ENCODE peak calls at places on chromosomes 1 and 21, in six cellular contexts. One of them, this sample, is unnamed. For H3K4me1, the result is how much of the 10 kb centered on the place peaks cover.

GRCh38 chr1:22177354-22178003 is 34.6 kb upstream of the WNT4 start:
- DNase-seq in breast epithelium: no peak
- DNase-seq in stomach: no peak
- DNase-seq in prostate gland: no peak
- DNase-seq in uterus: no peak
- DNase-seq in suprapubic skin: no peak
- DNase-seq in this sample: no peak

GRCh38 chr1:68173283-68174172 is 58.8 kb downstream of the WLS start:
- DNase-seq in stomach: no peak
- DNase-seq in uterus: no peak
- DNase-seq in prostate gland: no peak
- DNase-seq in breast epithelium: no peak
- DNase-seq in suprapubic skin: no peak
- DNase-seq in this sample: no peak

GRCh38 chr1:55131218-55131617 is 83.9 kb downstream of the USP24 start:
- DNase-seq in stomach: no peak
- DNase-seq in suprapubic skin: no peak
- DNase-seq in uterus: no peak
- DNase-seq in breast epithelium: no peak
- DNase-seq in prostate gland: no peak
- DNase-seq in this sample: no peak

GRCh38 chr1:221274373-221274772 is 395.1 kb downstream of the HLX start:
- DNase-seq in prostate gland: no peak
- DNase-seq in suprapubic skin: no peak
- DNase-seq in stomach: no peak
- DNase-seq in breast epithelium: no peak
- DNase-seq in uterus: no peak
- DNase-seq in this sample: no peak

GRCh38 chr1:9449106-9449627 is 90.1 kb upstream of the SLC25A33 start:
- DNase-seq in suprapubic skin: no peak
- DNase-seq in prostate gland: peak
- DNase-seq in uterus: peak
- DNase-seq in breast epithelium: no peak
- DNase-seq in stomach: no peak
- DNase-seq in this sample: no peak

GRCh38 chr1:43975249-43975961 is 645 bp downstream of the ATP6V0B start:
- DNase-seq in breast epithelium: peak
- DNase-seq in prostate gland: peak
- DNase-seq in suprapubic skin: peak
- DNase-seq in uterus: peak
- DNase-seq in stomach: peak
- DNase-seq in this sample: peak

GRCh38 chr1:1083181-1084027 is 9.3 kb upstream of the RNF223 start:
- DNase-seq in uterus: peak
- DNase-seq in suprapubic skin: no peak
- DNase-seq in stomach: peak
- DNase-seq in prostate gland: no peak
- DNase-seq in breast epithelium: peak
- DNase-seq in this sample: peak

GRCh38 chr1:77824083-77824482 is 44.6 kb downstream of the MIGA1 start:
- DNase-seq in prostate gland: no peak
- DNase-seq in stomach: no peak
- DNase-seq in suprapubic skin: no peak
- DNase-seq in uterus: no peak
- DNase-seq in breast epithelium: no peak
- DNase-seq in this sample: no peak

GRCh38 chr1:156420209-156421061 is 51.4 kb downstream of the RHBG start:
- DNase-seq in uterus: no peak
- DNase-seq in stomach: no peak
- DNase-seq in suprapubic skin: no peak
- DNase-seq in breast epithelium: no peak
- DNase-seq in prostate gland: no peak
- DNase-seq in this sample: no peak

GRCh38 chr1:248905949-248906740 is at the start of gene PGBD2:
- DNase-seq in uterus: peak
- DNase-seq in prostate gland: peak
- DNase-seq in suprapubic skin: peak
- DNase-seq in stomach: peak
- DNase-seq in breast epithelium: peak
- DNase-seq in this sample: peak

GRCh38 chr1:215888159-215888558 is 321.1 kb downstream of the KCTD3 start:
- DNase-seq in stomach: no peak
- DNase-seq in suprapubic skin: no peak
- DNase-seq in breast epithelium: no peak
- DNase-seq in prostate gland: no peak
- DNase-seq in uterus: no peak
- DNase-seq in this sample: no peak

GRCh38 chr1:14182801-14183200 is 415.7 kb upstream of the KAZN start:
- DNase-seq in uterus: no peak
- DNase-seq in stomach: no peak
- DNase-seq in prostate gland: no peak
- DNase-seq in suprapubic skin: no peak
- DNase-seq in breast epithelium: no peak
- DNase-seq in this sample: no peak

GRCh38 chr1:201916649-201917249 is 28.1 kb downstream of the SHISA4 start:
- DNase-seq in suprapubic skin: no peak
- DNase-seq in stomach: peak
- DNase-seq in breast epithelium: peak
- DNase-seq in prostate gland: no peak
- DNase-seq in uterus: peak
- DNase-seq in this sample: no peak

GRCh38 chr1:51506537-51506936 is 12.5 kb downstream of the EPS15 start:
- DNase-seq in prostate gland: no peak
- DNase-seq in breast epithelium: no peak
- DNase-seq in uterus: peak
- DNase-seq in suprapubic skin: no peak
- DNase-seq in stomach: no peak
- DNase-seq in this sample: no peak

GRCh38 chr1:30087465-30087864 is 635.9 kb downstream of the MATN1 start:
- DNase-seq in uterus: no peak
- DNase-seq in stomach: no peak
- DNase-seq in suprapubic skin: no peak
- DNase-seq in breast epithelium: no peak
- DNase-seq in prostate gland: no peak
- DNase-seq in this sample: no peak

GRCh38 chr1:31703431-31704260 is at the start of gene COL16A1:
- DNase-seq in uterus: peak
- DNase-seq in prostate gland: peak
- DNase-seq in breast epithelium: peak
- DNase-seq in suprapubic skin: peak
- DNase-seq in stomach: peak
- DNase-seq in this sample: peak

GRCh38 chr1:21956720-21957552 is 19.8 kb upstream of the HSPG2 start:
- DNase-seq in breast epithelium: peak
- DNase-seq in suprapubic skin: no peak
- DNase-seq in uterus: peak
- DNase-seq in stomach: peak
- DNase-seq in prostate gland: peak
- DNase-seq in this sample: no peak

GRCh38 chr1:172812118-172812517 is 153.2 kb downstream of the FASLG start:
- DNase-seq in suprapubic skin: no peak
- DNase-seq in prostate gland: no peak
- DNase-seq in breast epithelium: no peak
- DNase-seq in stomach: no peak
- DNase-seq in uterus: no peak
- DNase-seq in this sample: no peak

GRCh38 chr1:41751804-41752513 is 166.8 kb downstream of the HIVEP3 start:
- DNase-seq in prostate gland: no peak
- DNase-seq in suprapubic skin: no peak
- DNase-seq in stomach: no peak
- DNase-seq in breast epithelium: no peak
- DNase-seq in uterus: no peak
- DNase-seq in this sample: peak

GRCh38 chr1:200625381-200625824 is 4.9 kb upstream of the KIF14 start:
- DNase-seq in stomach: no peak
- DNase-seq in suprapubic skin: no peak
- DNase-seq in breast epithelium: no peak
- DNase-seq in prostate gland: no peak
- DNase-seq in uterus: no peak
- DNase-seq in this sample: no peak

GRCh38 chr1:226659136-226659535 is 79.9 kb downstream of the ITPKB start:
- DNase-seq in uterus: no peak
- DNase-seq in suprapubic skin: no peak
- DNase-seq in breast epithelium: no peak
- DNase-seq in prostate gland: no peak
- DNase-seq in stomach: no peak
- DNase-seq in this sample: peak

GRCh38 chr1:42926235-42926869 is 32.3 kb downstream of the SLC2A1 start:
- DNase-seq in stomach: no peak
- DNase-seq in uterus: no peak
- DNase-seq in breast epithelium: no peak
- DNase-seq in prostate gland: no peak
- DNase-seq in suprapubic skin: peak
- DNase-seq in this sample: no peak

GRCh38 chr1:181645171-181645570 is 161.9 kb downstream of the CACNA1E start:
- DNase-seq in stomach: no peak
- DNase-seq in suprapubic skin: no peak
- DNase-seq in uterus: no peak
- DNase-seq in prostate gland: no peak
- DNase-seq in breast epithelium: no peak
- DNase-seq in this sample: no peak

GRCh38 chr21:44337941-44338895 is 972 bp downstream of the CFAP410 start:
- DNase-seq in uterus: peak
- DNase-seq in stomach: peak
- DNase-seq in breast epithelium: no peak
- DNase-seq in suprapubic skin: peak
- DNase-seq in prostate gland: peak
- DNase-seq in this sample: peak

GRCh38 chr1:226973371-226973897 is 33.3 kb downstream of the COQ8A start:
- DNase-seq in breast epithelium: no peak
- DNase-seq in uterus: peak
- DNase-seq in stomach: no peak
- DNase-seq in prostate gland: no peak
- DNase-seq in suprapubic skin: no peak
- DNase-seq in this sample: no peak

GRCh38 chr1:209431813-209432442 is 151.6 kb upstream of the CAMK1G start:
- DNase-seq in breast epithelium: no peak
- DNase-seq in prostate gland: no peak
- DNase-seq in uterus: no peak
- DNase-seq in suprapubic skin: no peak
- DNase-seq in stomach: no peak
- DNase-seq in this sample: no peak

GRCh38 chr1:209431402-209431801 is 152.1 kb upstream of the CAMK1G start:
- DNase-seq in suprapubic skin: no peak
- DNase-seq in stomach: no peak
- DNase-seq in breast epithelium: no peak
- DNase-seq in prostate gland: no peak
- DNase-seq in uterus: no peak
- DNase-seq in this sample: no peak

GRCh38 chr1:209430107-209430506 is 153.4 kb upstream of the CAMK1G start:
- DNase-seq in breast epithelium: no peak
- DNase-seq in stomach: no peak
- DNase-seq in prostate gland: no peak
- DNase-seq in suprapubic skin: no peak
- DNase-seq in uterus: no peak
- DNase-seq in this sample: no peak

GRCh38 chr1:209432443-209432825 is 151.1 kb upstream of the CAMK1G start:
- DNase-seq in breast epithelium: no peak
- DNase-seq in suprapubic skin: no peak
- DNase-seq in stomach: no peak
- DNase-seq in prostate gland: no peak
- DNase-seq in uterus: no peak
- DNase-seq in this sample: no peak

GRCh38 chr1:209430821-209431259 is 152.7 kb upstream of the CAMK1G start:
- DNase-seq in breast epithelium: no peak
- DNase-seq in uterus: no peak
- DNase-seq in stomach: no peak
- DNase-seq in prostate gland: peak
- DNase-seq in suprapubic skin: no peak
- DNase-seq in this sample: no peak
- H3K27ac ChIP-seq in breast epithelium: peak
- H3K27ac ChIP-seq in uterus: no peak
- H3K27ac ChIP-seq in stomach: no peak
- H3K27ac ChIP-seq in prostate gland: peak
- H3K27ac ChIP-seq in suprapubic skin: peak
- H3K27ac ChIP-seq in this sample: no peak

DNA sequence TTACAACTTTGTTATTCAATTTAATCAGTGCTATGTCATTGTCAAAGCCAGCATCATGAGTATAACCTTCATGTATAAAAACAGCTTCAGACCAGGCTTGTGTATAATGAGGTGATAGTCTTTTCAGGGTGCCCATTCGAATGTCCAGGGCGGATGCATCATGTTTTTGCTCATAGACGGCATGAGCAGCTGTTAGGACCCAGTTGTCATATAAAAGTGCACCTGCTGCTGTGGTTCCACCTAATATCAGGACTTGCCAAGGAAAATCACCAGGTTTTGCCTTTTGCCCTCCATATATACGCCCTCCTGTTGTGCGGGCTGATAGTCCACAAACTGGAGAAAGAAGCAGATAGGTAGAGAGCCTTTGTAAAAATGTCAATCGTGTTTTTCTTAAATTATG is 14.9 kb downstream of the TARDBP start:
- DNase-seq in breast epithelium: no peak
- DNase-seq in suprapubic skin: no peak
- DNase-seq in prostate gland: no peak
- DNase-seq in uterus: no peak
- DNase-seq in stomach: no peak
- DNase-seq in this sample: no peak
- TF ChIP-seq POLR2A in breast epithelium: no peak
- TF ChIP-seq POLR2A in suprapubic skin: no peak
- TF ChIP-seq POLR2A in prostate gland: no peak
- TF ChIP-seq POLR2A in uterus: no peak
- TF ChIP-seq POLR2A in stomach: no peak
- TF ChIP-seq POLR2A in this sample: no peak

GRCh38 chr1:233668146-233668724 is 54.3 kb downstream of the KCNK1 start:
- DNase-seq in breast epithelium: no peak
- DNase-seq in uterus: no peak
- DNase-seq in prostate gland: no peak
- DNase-seq in suprapubic skin: no peak
- DNase-seq in stomach: no peak
- DNase-seq in this sample: no peak
- H3K4me1 ChIP-seq in breast epithelium: under half
- H3K4me1 ChIP-seq in uterus: under half
- H3K4me1 ChIP-seq in prostate gland: under half
- H3K4me1 ChIP-seq in suprapubic skin: under half
- H3K4me1 ChIP-seq in stomach: under half
- H3K4me1 ChIP-seq in this sample: under half

DNA sequence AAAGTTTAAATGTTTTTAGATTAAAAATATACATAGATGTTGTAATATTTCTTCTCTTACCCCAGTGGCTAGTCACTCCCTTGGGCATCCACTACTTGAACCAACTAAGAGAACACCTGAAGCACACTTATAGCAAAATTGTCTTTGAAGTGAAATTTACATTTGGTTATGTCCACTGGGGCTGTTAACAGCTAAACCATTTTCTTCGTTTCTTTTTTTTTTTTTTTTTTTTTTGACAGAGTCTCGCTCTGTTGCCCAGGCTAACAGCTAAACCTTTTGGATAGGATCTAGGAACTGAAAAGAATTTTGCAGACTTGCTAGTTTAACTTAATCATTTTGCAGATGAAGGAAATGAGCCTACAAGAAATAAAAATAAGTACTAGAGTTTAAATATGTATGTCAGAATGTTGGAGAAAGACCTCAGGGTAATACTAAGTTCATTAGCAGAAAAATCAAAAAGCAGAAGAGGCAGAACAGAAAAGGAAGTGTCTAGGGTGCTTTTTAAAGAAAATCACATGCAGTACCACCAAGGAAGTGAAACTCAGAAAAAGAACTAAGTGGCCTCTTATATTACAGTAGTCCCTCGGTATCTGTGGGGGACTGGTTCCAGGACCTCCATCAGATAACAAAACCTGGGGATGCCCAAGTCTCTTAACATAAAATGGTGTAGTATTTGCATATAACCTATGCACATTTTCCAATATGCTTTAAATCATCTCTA is 11.8 kb downstream of the DRAM2 start:
- DNase-seq in breast epithelium: no peak
- DNase-seq in stomach: no peak
- DNase-seq in prostate gland: no peak
- DNase-seq in uterus: no peak
- DNase-seq in suprapubic skin: no peak
- DNase-seq in this sample: no peak
- H3K27ac ChIP-seq in breast epithelium: no peak
- H3K27ac ChIP-seq in stomach: no peak
- H3K27ac ChIP-seq in prostate gland: no peak
- H3K27ac ChIP-seq in uterus: no peak
- H3K27ac ChIP-seq in suprapubic skin: no peak
- H3K27ac ChIP-seq in this sample: peak